ENCODE peak calls at places on chromosomes 5 and 9, in five cellular contexts. L is gastrocnemius medialis; U is heart left ventricle; K is activated naive CD4-positive, alpha-beta T cell treated with anti-CD3 and anti-CD28 coated beads, Interleukin-2, amount 50 U/mL, for 72 hours; E is stimulated activated naive CD8-positive, alpha-beta T cell treated with anti-CD3 and anti-CD28 coated beads, Interleukin-15, amount 100 ng/mL, for 72 hours. H is an unnamed sample.

GRCh38 chr5:6309949-6310348 is 68.4 kb downstream of the MED10 start:
- ATAC-seq in L (no peak), U (no peak), K (no peak), E (no peak), H (no peak)

GRCh38 chr9:37693265-37693664 is 42.5 kb downstream of the FRMPD1 start:
- ATAC-seq in L (peak; percentile 92), U (no peak), K (no peak), E (no peak), H (no peak)

GRCh38 chr5:66967102-66967501 is 229.5 kb downstream of the CD180 start:
- ATAC-seq in L (no peak), U (no peak), K (no peak), E (no peak), H (no peak)

GRCh38 chr5:103445426-103446035 is 117.1 kb downstream of the NUDT12 start:
- ATAC-seq in L (no peak), U (no peak), K (no peak), E (no peak), H (no peak)

GRCh38 chr5:14672082-14672481 is 7.6 kb downstream of the OTULIN start:
- ATAC-seq in L (no peak), U (no peak), K (no peak), E (no peak), H (no peak)

GRCh38 chr9:100099722-100100042 is 639 bp downstream of the INVS start:
- ATAC-seq in L (no peak), U (peak; percentile 8), K (no peak), E (no peak), H (no peak)

GRCh38 chr9:3576358-3576757 is 50.6 kb upstream of the RFX3 start:
- ATAC-seq in L (no peak), U (no peak), K (no peak), E (no peak), H (no peak)

GRCh38 chr5:81755320-81755719 is 4.4 kb upstream of the SSBP2 start:
- ATAC-seq in L (peak; percentile 48), U (no peak), K (no peak), E (no peak), H (peak; percentile 11)

GRCh38 chr5:33319841-33320240 is 120.9 kb upstream of the TARS1 start:
- ATAC-seq in L (peak; percentile 40), U (no peak), K (no peak), E (no peak), H (no peak)

H was measured in esophagus mucosa.